ENCODE peak calls at places on chromosomes 3 and 15, in seven cellular contexts. One of them, this sample, is unnamed.

GRCh38 chr3:27201435-27201966 is 167.7 kb downstream of the NEK10 start:
- DNase-seq in Peyer's patch: no peak
- DNase-seq in left ventricle myocardium inferior: no peak
- DNase-seq in colonic mucosa: peak; percentile 55
- DNase-seq in psoas muscle: no peak
- DNase-seq in upper lobe of right lung: no peak
- DNase-seq in OCI-LY7: no peak
- DNase-seq in this sample: no peak

GRCh38 chr3:184780981-184781515 is 30.9 kb upstream of the VPS8 start:
- DNase-seq in OCI-LY7: no peak
- DNase-seq in upper lobe of right lung: peak; percentile 51
- DNase-seq in Peyer's patch: no peak
- DNase-seq in left ventricle myocardium inferior: no peak
- DNase-seq in colonic mucosa: no peak
- DNase-seq in psoas muscle: peak; percentile 29
- DNase-seq in this sample: no peak

GRCh38 chr3:39090922-39091321 is 16.5 kb downstream of the GORASP1 start:
- DNase-seq in psoas muscle: no peak
- DNase-seq in OCI-LY7: no peak
- DNase-seq in left ventricle myocardium inferior: no peak
- DNase-seq in upper lobe of right lung: no peak
- DNase-seq in Peyer's patch: no peak
- DNase-seq in colonic mucosa: no peak
- DNase-seq in this sample: no peak

GRCh38 chr3:4581905-4582611 is 88.9 kb downstream of the ITPR1 start:
- DNase-seq in upper lobe of right lung: no peak
- DNase-seq in Peyer's patch: no peak
- DNase-seq in OCI-LY7: no peak
- DNase-seq in left ventricle myocardium inferior: no peak
- DNase-seq in colonic mucosa: no peak
- DNase-seq in psoas muscle: no peak
- DNase-seq in this sample: no peak

GRCh38 chr3:144864646-144865045 is 893.0 kb downstream of the DIPK2A start:
- DNase-seq in psoas muscle: no peak
- DNase-seq in OCI-LY7: no peak
- DNase-seq in upper lobe of right lung: no peak
- DNase-seq in left ventricle myocardium inferior: no peak
- DNase-seq in Peyer's patch: no peak
- DNase-seq in colonic mucosa: no peak
- DNase-seq in this sample: no peak

GRCh38 chr3:156395961-156396700 is 158.8 kb downstream of the SSR3 start:
- DNase-seq in psoas muscle: no peak
- DNase-seq in Peyer's patch: no peak
- DNase-seq in colonic mucosa: no peak
- DNase-seq in OCI-LY7: no peak
- DNase-seq in left ventricle myocardium inferior: no peak
- DNase-seq in upper lobe of right lung: no peak
- DNase-seq in this sample: no peak

GRCh38 chr15:39486546-39487081 is 94.3 kb upstream of the THBS1 start:
- DNase-seq in colonic mucosa: no peak
- DNase-seq in Peyer's patch: no peak
- DNase-seq in OCI-LY7: no peak
- DNase-seq in left ventricle myocardium inferior: no peak
- DNase-seq in upper lobe of right lung: no peak
- DNase-seq in psoas muscle: no peak
- DNase-seq in this sample: no peak

GRCh38 chr3:140584549-140584948 is 93.3 kb upstream of the TRIM42 start:
- DNase-seq in Peyer's patch: no peak
- DNase-seq in OCI-LY7: no peak
- DNase-seq in left ventricle myocardium inferior: no peak
- DNase-seq in upper lobe of right lung: no peak
- DNase-seq in psoas muscle: no peak
- DNase-seq in colonic mucosa: no peak
- DNase-seq in this sample: no peak

GRCh38 chr3:73141531-73141930 is 80.1 kb downstream of the EBLN2 start:
- DNase-seq in OCI-LY7: no peak
- DNase-seq in Peyer's patch: no peak
- DNase-seq in left ventricle myocardium inferior: peak; percentile 62
- DNase-seq in upper lobe of right lung: no peak
- DNase-seq in psoas muscle: peak; percentile 88
- DNase-seq in colonic mucosa: no peak
- DNase-seq in this sample: no peak

GRCh38 chr3:36201546-36201945 is 178.8 kb upstream of the STAC start:
- DNase-seq in upper lobe of right lung: no peak
- DNase-seq in colonic mucosa: no peak
- DNase-seq in Peyer's patch: no peak
- DNase-seq in left ventricle myocardium inferior: no peak
- DNase-seq in OCI-LY7: no peak
- DNase-seq in psoas muscle: no peak
- DNase-seq in this sample: no peak

GRCh38 chr3:109018828-109019227 is 65.1 kb upstream of the GUCA1C start:
- DNase-seq in colonic mucosa: no peak
- DNase-seq in left ventricle myocardium inferior: no peak
- DNase-seq in upper lobe of right lung: no peak
- DNase-seq in OCI-LY7: peak; percentile 0
- DNase-seq in Peyer's patch: no peak
- DNase-seq in psoas muscle: no peak
- DNase-seq in this sample: no peak

GRCh38 chr15:89917442-89918085 is 4.8 kb upstream of the ARPIN start:
- DNase-seq in OCI-LY7: no peak
- DNase-seq in colonic mucosa: peak; percentile 36
- DNase-seq in Peyer's patch: no peak
- DNase-seq in left ventricle myocardium inferior: no peak
- DNase-seq in psoas muscle: no peak
- DNase-seq in upper lobe of right lung: peak; percentile 36
- DNase-seq in this sample: no peak

GRCh38 chr3:152270944-152271343 is 2.2 kb downstream of the MBNL1 start:
- DNase-seq in colonic mucosa: no peak
- DNase-seq in psoas muscle: no peak
- DNase-seq in left ventricle myocardium inferior: no peak
- DNase-seq in upper lobe of right lung: no peak
- DNase-seq in OCI-LY7: no peak
- DNase-seq in Peyer's patch: no peak
- DNase-seq in this sample: no peak

GRCh38 chr3:152270145-152270870 is 1.6 kb downstream of the MBNL1 start:
- DNase-seq in upper lobe of right lung: no peak
- DNase-seq in Peyer's patch: no peak
- DNase-seq in psoas muscle: peak; percentile 70
- DNase-seq in left ventricle myocardium inferior: no peak
- DNase-seq in colonic mucosa: no peak
- DNase-seq in OCI-LY7: peak; percentile 37
- DNase-seq in this sample: no peak

GRCh38 chr3:152269423-152270144 is 855 bp downstream of the MBNL1 start:
- DNase-seq in OCI-LY7: peak; percentile 67
- DNase-seq in upper lobe of right lung: no peak
- DNase-seq in colonic mucosa: peak; percentile 76
- DNase-seq in Peyer's patch: peak; percentile 60
- DNase-seq in psoas muscle: peak; percentile 88
- DNase-seq in left ventricle myocardium inferior: no peak
- DNase-seq in this sample: peak; percentile 72

GRCh38 chr3:152272771-152273242 is 4.1 kb downstream of the MBNL1 start:
- DNase-seq in OCI-LY7: no peak
- DNase-seq in Peyer's patch: no peak
- DNase-seq in colonic mucosa: no peak
- DNase-seq in upper lobe of right lung: no peak
- DNase-seq in left ventricle myocardium inferior: no peak
- DNase-seq in psoas muscle: no peak
- DNase-seq in this sample: peak; percentile 74

DNA sequence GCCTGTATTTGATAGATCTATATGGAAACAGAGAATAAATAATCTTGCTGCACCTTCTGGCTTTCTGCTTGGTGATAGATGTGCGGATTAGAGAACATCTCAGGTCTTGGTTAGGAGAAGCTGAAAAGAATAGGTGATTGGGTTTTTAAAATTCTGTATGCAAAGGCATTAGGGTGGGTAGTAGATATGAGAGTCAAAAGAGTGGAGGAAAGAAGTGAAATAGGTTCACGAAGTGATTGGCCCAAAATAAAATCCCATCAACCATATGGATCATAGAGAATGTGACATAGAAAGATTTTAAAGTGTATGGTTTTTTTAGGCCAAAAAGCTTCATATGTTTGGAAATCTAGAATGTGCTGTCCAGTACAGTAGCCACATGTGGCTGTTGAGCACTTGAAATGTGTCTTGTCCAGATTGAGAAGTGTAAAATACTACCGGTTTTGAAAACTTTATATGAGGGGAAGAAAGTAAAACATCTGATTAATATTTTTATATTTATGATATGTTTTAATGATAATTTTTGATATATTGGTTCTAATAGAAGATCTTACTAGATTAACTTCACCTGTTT is 2.8 kb downstream of the MBNL1 start:
- DNase-seq in Peyer's patch: no peak
- DNase-seq in colonic mucosa: no peak
- DNase-seq in OCI-LY7: no peak
- DNase-seq in upper lobe of right lung: no peak
- DNase-seq in left ventricle myocardium inferior: no peak
- DNase-seq in psoas muscle: no peak
- DNase-seq in this sample: no peak
- H3K27ac ChIP-seq in Peyer's patch: peak overlapping the region; percentile 100
- H3K27ac ChIP-seq in colonic mucosa: peak overlapping the region; percentile 100
- H3K27ac ChIP-seq in OCI-LY7: no peak overlapping the region
- H3K27ac ChIP-seq in upper lobe of right lung: peak overlapping the region; percentile 98
- H3K27ac ChIP-seq in left ventricle myocardium inferior: peak overlapping the region; percentile 99
- H3K27ac ChIP-seq in psoas muscle: peak overlapping the region; percentile 99
- H3K27ac ChIP-seq in this sample: peak overlapping the region; percentile 92

GRCh38 chr15:69141286-69141701 is 19.1 kb upstream of the GLCE start:
- DNase-seq in colonic mucosa: no peak
- DNase-seq in Peyer's patch: peak; percentile 69
- DNase-seq in left ventricle myocardium inferior: no peak
- DNase-seq in OCI-LY7: no peak
- DNase-seq in upper lobe of right lung: no peak
- DNase-seq in psoas muscle: no peak
- DNase-seq in this sample: no peak
- TF ChIP-seq CTCF in colonic mucosa: no peak
- TF ChIP-seq CTCF in Peyer's patch: peak; percentile 33
- TF ChIP-seq CTCF in left ventricle myocardium inferior: no peak
- TF ChIP-seq CTCF in OCI-LY7: no peak
- TF ChIP-seq CTCF in upper lobe of right lung: no peak
- TF ChIP-seq CTCF in psoas muscle: no peak
- TF ChIP-seq CTCF in this sample: peak; percentile 32

GRCh38 chr3:10309736-10310135 is 11.2 kb downstream of the SEC13 start:
- DNase-seq in left ventricle myocardium inferior: no peak
- DNase-seq in upper lobe of right lung: no peak
- DNase-seq in OCI-LY7: no peak
- DNase-seq in colonic mucosa: no peak
- DNase-seq in psoas muscle: no peak
- DNase-seq in Peyer's patch: no peak
- DNase-seq in this sample: no peak

GRCh38 chr3:10312391-10312790 is 8.5 kb downstream of the SEC13 start:
- DNase-seq in left ventricle myocardium inferior: no peak
- DNase-seq in colonic mucosa: no peak
- DNase-seq in psoas muscle: no peak
- DNase-seq in OCI-LY7: no peak
- DNase-seq in Peyer's patch: no peak
- DNase-seq in upper lobe of right lung: no peak
- DNase-seq in this sample: no peak

GRCh38 chr3:10308678-10309077 is 12.2 kb downstream of the SEC13 start:
- DNase-seq in Peyer's patch: no peak
- DNase-seq in psoas muscle: no peak
- DNase-seq in colonic mucosa: no peak
- DNase-seq in left ventricle myocardium inferior: no peak
- DNase-seq in OCI-LY7: no peak
- DNase-seq in upper lobe of right lung: no peak
- DNase-seq in this sample: no peak

GRCh38 chr3:10311710-10312109 is 9.2 kb downstream of the SEC13 start:
- DNase-seq in psoas muscle: no peak
- DNase-seq in left ventricle myocardium inferior: no peak
- DNase-seq in colonic mucosa: no peak
- DNase-seq in upper lobe of right lung: no peak
- DNase-seq in Peyer's patch: no peak
- DNase-seq in OCI-LY7: no peak
- DNase-seq in this sample: no peak

DNA sequence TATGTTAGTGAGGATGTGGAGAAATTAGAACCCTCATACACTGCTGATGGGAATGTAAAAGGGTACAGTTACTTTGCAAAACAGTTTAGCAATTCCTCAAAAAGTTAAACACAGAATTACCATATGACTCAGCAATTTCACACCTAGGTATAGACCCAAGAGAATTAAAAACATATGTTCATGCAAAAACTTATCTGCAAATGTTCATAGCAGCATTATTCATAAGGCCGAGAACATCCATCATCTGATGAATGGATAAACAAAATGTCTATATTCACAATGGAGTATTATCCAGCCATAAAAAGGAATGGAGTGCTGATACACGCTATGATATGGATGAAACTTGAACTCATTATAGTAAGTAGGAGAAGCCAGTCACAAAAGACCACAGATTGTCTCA is 10.3 kb downstream of the SEC13 start:
- DNase-seq in left ventricle myocardium inferior: no peak
- DNase-seq in upper lobe of right lung: no peak
- DNase-seq in OCI-LY7: no peak
- DNase-seq in Peyer's patch: no peak
- DNase-seq in colonic mucosa: no peak
- DNase-seq in psoas muscle: no peak
- DNase-seq in this sample: no peak
- H3K36me3 ChIP-seq in left ventricle myocardium inferior: peaks cover 94% of the 10 kb centered on the region
- H3K36me3 ChIP-seq in upper lobe of right lung: peaks cover 95% of the 10 kb centered on the region
- H3K36me3 ChIP-seq in OCI-LY7: peaks cover 98% of the 10 kb centered on the region
- H3K36me3 ChIP-seq in Peyer's patch: no peaks in the 10 kb centered on the region
- H3K36me3 ChIP-seq in colonic mucosa: peaks cover 17% of the 10 kb centered on the region
- H3K36me3 ChIP-seq in psoas muscle: peaks cover 96% of the 10 kb centered on the region
- H3K36me3 ChIP-seq in this sample: peaks cover 84% of the 10 kb centered on the region

GRCh38 chr3:150545419-150546225 is 674 bp downstream of the SERP1 start:
- DNase-seq in OCI-LY7: peak; percentile 71
- DNase-seq in Peyer's patch: no peak
- DNase-seq in colonic mucosa: peak; percentile 56
- DNase-seq in left ventricle myocardium inferior: peak; percentile 54
- DNase-seq in upper lobe of right lung: no peak
- DNase-seq in psoas muscle: no peak
- DNase-seq in this sample: no peak

GRCh38 chr3:150544040-150544439 is 2.3 kb downstream of the SERP1 start:
- DNase-seq in colonic mucosa: no peak
- DNase-seq in OCI-LY7: no peak
- DNase-seq in psoas muscle: no peak
- DNase-seq in upper lobe of right lung: no peak
- DNase-seq in left ventricle myocardium inferior: no peak
- DNase-seq in Peyer's patch: no peak
- DNase-seq in this sample: peak; percentile 33

GRCh38 chr3:150543128-150543527 is 3.2 kb downstream of the SERP1 start:
- DNase-seq in upper lobe of right lung: no peak
- DNase-seq in OCI-LY7: no peak
- DNase-seq in left ventricle myocardium inferior: no peak
- DNase-seq in psoas muscle: no peak
- DNase-seq in Peyer's patch: no peak
- DNase-seq in colonic mucosa: no peak
- DNase-seq in this sample: no peak

GRCh38 chr3:150544726-150545125 is 1.6 kb downstream of the SERP1 start:
- DNase-seq in colonic mucosa: no peak
- DNase-seq in left ventricle myocardium inferior: no peak
- DNase-seq in upper lobe of right lung: no peak
- DNase-seq in Peyer's patch: no peak
- DNase-seq in psoas muscle: no peak
- DNase-seq in OCI-LY7: no peak
- DNase-seq in this sample: no peak

DNA sequence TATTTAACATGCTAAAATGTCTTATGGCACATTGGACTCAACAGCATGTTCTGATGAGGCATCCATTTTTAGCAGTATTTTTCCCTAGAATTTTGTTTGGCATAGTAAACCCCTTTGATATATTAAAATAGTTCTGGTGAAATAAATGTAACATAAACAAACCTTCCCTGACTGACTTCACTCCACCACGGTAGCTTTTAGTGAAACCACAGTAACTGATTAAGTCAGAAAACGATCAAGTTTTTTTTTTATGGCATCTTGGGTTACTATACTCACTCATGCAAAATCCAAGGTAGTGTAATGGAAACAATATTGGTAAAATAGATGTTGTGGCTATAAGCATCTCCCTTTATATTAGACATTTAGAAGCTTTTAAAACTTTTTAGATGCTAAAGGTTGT is 2.8 kb downstream of the SERP1 start:
- DNase-seq in OCI-LY7: no peak
- DNase-seq in psoas muscle: no peak
- DNase-seq in colonic mucosa: no peak
- DNase-seq in Peyer's patch: no peak
- DNase-seq in left ventricle myocardium inferior: no peak
- DNase-seq in upper lobe of right lung: no peak
- DNase-seq in this sample: no peak
- H3K27ac ChIP-seq in OCI-LY7: no peak overlapping the region
- H3K27ac ChIP-seq in psoas muscle: peak overlapping the region; percentile 97
- H3K27ac ChIP-seq in colonic mucosa: no peak overlapping the region
- H3K27ac ChIP-seq in Peyer's patch: no peak overlapping the region
- H3K27ac ChIP-seq in left ventricle myocardium inferior: no peak overlapping the region
- H3K27ac ChIP-seq in upper lobe of right lung: no peak overlapping the region
- H3K27ac ChIP-seq in this sample: no peak overlapping the region

This sample was measured in brain microvascular endothelial cell.